ENCODE peak calls at places on chromosome 1, in four cellular contexts. B, A, W and M are unnamed samples. For H3K4me1, the result is how much of the 10 kb centered on the place peaks cover.

GRCh38 chr1:162631546-162632233 is 574 bp upstream of the DDR2 start:
- DNase-seq in B (peak), A (peak), W (peak), M (no peak)

GRCh38 chr1:87236585-87236984 is 92.1 kb upstream of the LMO4 start:
- DNase-seq in B (no peak), A (no peak), W (peak), M (no peak)

GRCh38 chr1:179298952-179299351 is 5.4 kb downstream of the SOAT1 start:
- DNase-seq in B (no peak), A (no peak), W (no peak), M (no peak)

GRCh38 chr1:63368131-63368530 is 704 bp downstream of the ALG6 start:
- DNase-seq in B (no peak), A (no peak), W (no peak), M (no peak)

GRCh38 chr1:22289251-22289995 is 146.5 kb upstream of the WNT4 start:
- DNase-seq in B (peak), A (no peak), W (no peak), M (peak)

GRCh38 chr1:235610157-235610556 is 39.4 kb downstream of the GNG4 start:
- DNase-seq in B (no peak), A (no peak), W (no peak), M (no peak)

GRCh38 chr1:65420590-65421340 is at the start of the genes LEPR and LEPROT:
- DNase-seq in B (no peak), A (no peak), W (peak), M (no peak)

GRCh38 chr1:151839457-151840409 is at the start of gene C2CD4D:
- DNase-seq in B (no peak), A (no peak), W (no peak), M (peak)

GRCh38 chr1:3312894-3313578 is 141.4 kb upstream of the ARHGEF16 start:
- DNase-seq in B (peak), A (peak), W (peak), M (peak)

GRCh38 chr1:55958498-55958897 is 620.9 kb downstream of the PLPP3 start:
- DNase-seq in B (no peak), A (no peak), W (no peak), M (no peak)

GRCh38 chr1:243708210-243708609 is 141.8 kb downstream of the AKT3 start:
- DNase-seq in B (no peak), A (no peak), W (no peak), M (no peak)

GRCh38 chr1:63414691-63415090 is 47.3 kb downstream of the ALG6 start:
- DNase-seq in B (no peak), A (no peak), W (no peak), M (no peak)

GRCh38 chr1:87196110-87196509 is 132.6 kb upstream of the LMO4 start:
- DNase-seq in B (no peak), A (no peak), W (no peak), M (no peak)

GRCh38 chr1:33377013-33377412 is 53.9 kb downstream of the PHC2 start:
- DNase-seq in B (no peak), A (no peak), W (no peak), M (no peak)

GRCh38 chr1:33379631-33380354 is 51.1 kb downstream of the PHC2 start:
- DNase-seq in B (no peak), A (no peak), W (no peak), M (no peak)

GRCh38 chr1:33378976-33379375 is 51.9 kb downstream of the PHC2 start:
- DNase-seq in B (no peak), A (no peak), W (no peak), M (no peak)

GRCh38 chr1:33377750-33378149 is 53.1 kb downstream of the PHC2 start:
- DNase-seq in B (no peak), A (no peak), W (peak), M (no peak)

DNA sequence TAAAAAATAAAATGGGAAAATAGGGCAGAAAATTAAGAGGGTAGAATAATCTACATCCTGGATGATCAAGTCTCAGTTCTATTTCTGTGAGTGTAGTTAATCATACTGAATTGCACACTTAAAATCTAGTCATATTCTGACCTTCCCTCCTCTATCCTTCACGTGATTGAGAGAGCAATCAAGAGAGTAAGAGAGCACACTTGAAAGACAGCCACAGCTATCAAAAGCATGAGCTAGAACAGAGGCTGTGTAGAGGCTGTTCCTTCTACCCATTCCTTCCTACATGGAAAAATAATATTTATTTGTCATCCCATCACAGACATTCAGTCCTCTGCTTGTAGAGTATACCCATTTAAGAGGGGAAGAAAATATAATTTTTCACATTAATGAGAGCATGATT is 52.4 kb downstream of the PHC2 start:
- DNase-seq in B (no peak), A (no peak), W (no peak), M (no peak)
- H3K4me1 ChIP-seq in B (under half), A (under half), W (under half), M (under half)

GRCh38 chr1:60118119-60118518 is 44.5 kb upstream of the C1orf87 start:
- DNase-seq in B (no peak), A (no peak), W (no peak), M (no peak)

GRCh38 chr1:60111118-60111517 is 37.5 kb upstream of the C1orf87 start:
- DNase-seq in B (no peak), A (no peak), W (no peak), M (no peak)

GRCh38 chr1:60114735-60115318 is 41.3 kb upstream of the C1orf87 start:
- DNase-seq in B (no peak), A (no peak), W (no peak), M (no peak)
- H3K27ac ChIP-seq in B (no peak), A (no peak), W (no peak), M (no peak)

GRCh38 chr1:154978360-154978759 is 3.9 kb downstream of the CKS1B start:
- DNase-seq in B (no peak), A (no peak), W (no peak), M (no peak)

GRCh38 chr1:154974808-154975408 is 427 bp downstream of the CKS1B start:
- DNase-seq in B (peak), A (peak), W (peak), M (peak)

GRCh38 chr1:154973344-154974085 is 966 bp upstream of the CKS1B start:
- DNase-seq in B (peak), A (peak), W (peak), M (peak)

GRCh38 chr1:154974086-154974807 is at the start of gene CKS1B:
- DNase-seq in B (peak), A (peak), W (peak), M (peak)

GRCh38 chr1:154975409-154976205 is 1.1 kb downstream of the CKS1B start:
- DNase-seq in B (peak), A (peak), W (peak), M (peak)
- TF ChIP-seq POLR2A in B (no peak), A (no peak), W (peak), M (no peak)

GRCh38 chr1:15212216-15212988 is 34.6 kb upstream of the FHAD1 start:
- DNase-seq in B (peak), A (no peak), W (no peak), M (no peak)
- H3K4me1 ChIP-seq in B (under half), A (under half), W (under half), M (under half)

GRCh38 chr1:58358311-58358710 is 188.2 kb downstream of the OMA1 start:
- DNase-seq in B (no peak), A (peak), W (peak), M (no peak)

GRCh38 chr1:58352476-58353092 is 193.9 kb downstream of the OMA1 start:
- DNase-seq in B (no peak), A (no peak), W (no peak), M (no peak)

GRCh38 chr1:58356402-58356801 is 190.1 kb downstream of the OMA1 start:
- DNase-seq in B (no peak), A (no peak), W (no peak), M (no peak)

GRCh38 chr1:58353168-58353567 is 193.4 kb downstream of the OMA1 start:
- DNase-seq in B (no peak), A (no peak), W (no peak), M (no peak)
- H3K27ac ChIP-seq in B (no peak), A (no peak), W (no peak), M (no peak)

GRCh38 chr1:198637157-198637556 is 1.7 kb upstream of the PTPRC start:
- DNase-seq in B (no peak), A (no peak), W (no peak), M (no peak)

GRCh38 chr1:198639581-198640235 is 868 bp downstream of the PTPRC start:
- DNase-seq in B (no peak), A (no peak), W (no peak), M (no peak)

GRCh38 chr1:198638894-198639319 is at the start of gene PTPRC:
- DNase-seq in B (no peak), A (no peak), W (no peak), M (no peak)

GRCh38 chr1:198637915-198638437 is 864 bp upstream of the PTPRC start:
- DNase-seq in B (no peak), A (no peak), W (no peak), M (no peak)

DNA sequence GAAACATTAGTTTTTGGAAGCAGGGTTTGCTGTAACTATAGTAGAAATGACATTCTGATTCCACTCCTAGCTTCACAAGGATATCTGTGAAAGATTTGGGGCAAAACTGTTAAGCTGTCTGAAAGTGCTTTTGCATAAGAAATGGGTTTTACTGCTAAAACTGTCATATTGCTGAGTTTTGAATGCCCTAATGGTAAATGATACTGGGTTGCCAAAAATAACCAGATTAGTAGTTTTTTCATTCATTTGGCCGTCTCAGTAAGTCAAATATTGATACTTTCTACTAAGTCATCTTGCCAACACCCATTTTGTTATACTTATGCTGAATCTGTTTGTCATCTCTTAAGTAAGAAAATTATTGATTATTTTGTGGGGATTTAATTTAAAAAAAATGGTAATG is 399 bp upstream of the PTPRC start:
- DNase-seq in B (no peak), A (no peak), W (no peak), M (no peak)
- TF ChIP-seq POLR2A in B (no peak), A (no peak), W (no peak), M (no peak)

GRCh38 chr1:61121631-61122030 is 39.3 kb downstream of the NFIA start:
- DNase-seq in B (no peak), A (no peak), W (no peak), M (no peak)
- H3K4me1 ChIP-seq in B (under half), A (under half), W (under half), M (under half)